ENCODE peak calls at places on chromosome 21, in five cellular contexts. X, D, T, R and O are unnamed samples.

GRCh38 chr21:40186036-40186435 is 318.8 kb downstream of the PCP4 start:
- DNase-seq in X (no peak), D (no peak), T (no peak), R (no peak), O (no peak)

GRCh38 chr21:38993561-38993960 is 187.8 kb downstream of the ETS2 start:
- DNase-seq in X (no peak), D (no peak), T (peak), R (no peak), O (no peak)

GRCh38 chr21:30257773-30258172 is 25.0 kb downstream of the KRTAP24-1 start:
- DNase-seq in X (no peak), D (no peak), T (no peak), R (no peak), O (peak)

GRCh38 chr21:44820851-44821250 is 3.0 kb upstream of the SUMO3 start:
- DNase-seq in X (no peak), D (no peak), T (no peak), R (no peak), O (no peak)

GRCh38 chr21:39705849-39706248 is 39.1 kb upstream of the IGSF5 start:
- DNase-seq in X (no peak), D (peak), T (no peak), R (no peak), O (no peak)

GRCh38 chr21:22880573-22880972 is 1882.4 kb downstream of the NCAM2 start:
- DNase-seq in X (no peak), D (no peak), T (no peak), R (no peak), O (no peak)

GRCh38 chr21:44801468-44802395 is at the start of gene UBE2G2:
- DNase-seq in X (peak), D (peak), T (peak), R (peak), O (peak)

GRCh38 chr21:33069994-33070811 is at the start of gene OLIG1:
- DNase-seq in X (peak), D (no peak), T (peak), R (no peak), O (peak)

GRCh38 chr21:15222711-15223110 is 157.9 kb upstream of the NRIP1 start:
- DNase-seq in X (no peak), D (no peak), T (no peak), R (no peak), O (no peak)

GRCh38 chr21:34120867-34121266 is 47.5 kb downstream of the MRPS6 start:
- DNase-seq in X (no peak), D (no peak), T (no peak), R (no peak), O (no peak)

GRCh38 chr21:29372063-29372802 is 73.5 kb downstream of the BACH1 start:
- DNase-seq in X (peak), D (no peak), T (peak), R (no peak), O (peak)

GRCh38 chr21:17753736-17754135 is 65.4 kb downstream of the C21orf91 start:
- DNase-seq in X (no peak), D (no peak), T (no peak), R (no peak), O (no peak)

GRCh38 chr21:14285147-14285546 is 69.2 kb downstream of the RBM11 start:
- DNase-seq in X (no peak), D (no peak), T (no peak), R (no peak), O (no peak)

GRCh38 chr21:44485254-44485793 is 30.0 kb downstream of the LRRC3 start:
- DNase-seq in X (no peak), D (no peak), T (peak), R (no peak), O (peak)

GRCh38 chr21:29271927-29272333 is 26.8 kb upstream of the BACH1 start:
- DNase-seq in X (no peak), D (no peak), T (peak), R (no peak), O (no peak)

GRCh38 chr21:44711327-44712202 is at the start of gene TSPEAR:
- DNase-seq in X (no peak), D (no peak), T (no peak), R (peak), O (no peak)

GRCh38 chr21:33584455-33584854 is 4.0 kb downstream of the DONSON start:
- DNase-seq in X (no peak), D (no peak), T (no peak), R (no peak), O (peak)

GRCh38 chr21:46544003-46544402 is 60.9 kb downstream of the S100B start:
- DNase-seq in X (no peak), D (no peak), T (no peak), R (no peak), O (no peak)

GRCh38 chr21:46048926-46049889 is 48.7 kb upstream of the COL6A2 start:
- DNase-seq in X (no peak), D (peak), T (peak), R (no peak), O (no peak)

GRCh38 chr21:15275615-15276228 is 210.9 kb upstream of the NRIP1 start:
- DNase-seq in X (no peak), D (no peak), T (no peak), R (no peak), O (no peak)

GRCh38 chr21:45030637-45031218 is 43.7 kb upstream of the ADARB1 start:
- DNase-seq in X (no peak), D (no peak), T (no peak), R (no peak), O (no peak)

GRCh38 chr21:33644383-33645074 is 2.2 kb downstream of the ITSN1 start:
- DNase-seq in X (no peak), D (no peak), T (no peak), R (no peak), O (no peak)

GRCh38 chr21:40053007-40053406 is 185.8 kb downstream of the PCP4 start:
- DNase-seq in X (no peak), D (no peak), T (no peak), R (no peak), O (no peak)

GRCh38 chr21:31609081-31609480 is 50.4 kb upstream of the SOD1 start:
- DNase-seq in X (no peak), D (no peak), T (no peak), R (no peak), O (no peak)

GRCh38 chr21:45994086-45994661 is 12.6 kb downstream of the COL6A1 start:
- DNase-seq in X (no peak), D (no peak), T (peak), R (peak), O (no peak)

GRCh38 chr21:44800103-44800502 is 1.5 kb downstream of the UBE2G2 start:
- DNase-seq in X (no peak), D (no peak), T (no peak), R (no peak), O (peak)

GRCh38 chr21:22342855-22343254 is 1344.6 kb downstream of the NCAM2 start:
- DNase-seq in X (no peak), D (no peak), T (no peak), R (no peak), O (no peak)

GRCh38 chr21:34313116-34313515 is 50.7 kb upstream of the KCNE2 start:
- DNase-seq in X (no peak), D (no peak), T (no peak), R (no peak), O (no peak)

GRCh38 chr21:25179116-25179515 is 428.2 kb downstream of the MRPL39 start:
- DNase-seq in X (no peak), D (no peak), T (no peak), R (no peak), O (no peak)

GRCh38 chr21:45639206-45640000 is 4.1 kb upstream of the PCBP3 start:
- DNase-seq in X (no peak), D (no peak), T (no peak), R (peak), O (no peak)

GRCh38 chr21:17101696-17102095 is 411.1 kb upstream of the CXADR start:
- DNase-seq in X (no peak), D (no peak), T (no peak), R (no peak), O (no peak)

GRCh38 chr21:45570826-45571601 is 28.8 kb upstream of the SLC19A1 start:
- DNase-seq in X (no peak), D (no peak), T (no peak), R (no peak), O (no peak)

GRCh38 chr21:17931080-17931479 is 111.9 kb upstream of the C21orf91 start:
- DNase-seq in X (no peak), D (no peak), T (no peak), R (no peak), O (peak)

GRCh38 chr21:28538987-28539622 is 453.6 kb downstream of the LTN1 start:
- DNase-seq in X (no peak), D (no peak), T (no peak), R (no peak), O (no peak)

GRCh38 chr21:45409466-45410150 is 4.6 kb downstream of the COL18A1 start:
- DNase-seq in X (no peak), D (no peak), T (no peak), R (no peak), O (peak)

GRCh38 chr21:45893166-45894106 is 88.1 kb upstream of the COL6A1 start:
- DNase-seq in X (no peak), D (no peak), T (no peak), R (no peak), O (no peak)

GRCh38 chr21:38843806-38844479 is 38.2 kb downstream of the ETS2 start:
- DNase-seq in X (no peak), D (peak), T (no peak), R (no peak), O (no peak)

GRCh38 chr21:14492890-14493289 is 53.2 kb downstream of the SAMSN1 start:
- DNase-seq in X (no peak), D (no peak), T (no peak), R (no peak), O (no peak)

GRCh38 chr21:45408271-45408791 is 3.4 kb downstream of the COL18A1 start:
- DNase-seq in X (no peak), D (no peak), T (no peak), R (no peak), O (peak)

GRCh38 chr21:32412998-32413504 is 545 bp downstream of the EVA1C start:
- DNase-seq in X (no peak), D (no peak), T (peak), R (peak), O (peak)

GRCh38 chr21:41427556-41427955 is 1.5 kb downstream of the MX1 start:
- DNase-seq in X (no peak), D (no peak), T (peak), R (no peak), O (no peak)

GRCh38 chr21:41425954-41426655 is at the start of gene MX1:
- DNase-seq in X (peak), D (peak), T (peak), R (peak), O (no peak)

GRCh38 chr21:41428311-41428710 is 2.3 kb downstream of the MX1 start:
- DNase-seq in X (no peak), D (peak), T (peak), R (no peak), O (no peak)

GRCh38 chr21:41425588-41425953 is 468 bp upstream of the MX1 start:
- DNase-seq in X (no peak), D (peak), T (peak), R (no peak), O (no peak)

GRCh38 chr21:41426656-41427311 is 745 bp downstream of the MX1 start:
- DNase-seq in X (no peak), D (peak), T (peak), R (no peak), O (no peak)
- TF ChIP-seq POLR2A in X (peak), D (no peak), T (no peak), R (no peak), O (no peak)

DNA sequence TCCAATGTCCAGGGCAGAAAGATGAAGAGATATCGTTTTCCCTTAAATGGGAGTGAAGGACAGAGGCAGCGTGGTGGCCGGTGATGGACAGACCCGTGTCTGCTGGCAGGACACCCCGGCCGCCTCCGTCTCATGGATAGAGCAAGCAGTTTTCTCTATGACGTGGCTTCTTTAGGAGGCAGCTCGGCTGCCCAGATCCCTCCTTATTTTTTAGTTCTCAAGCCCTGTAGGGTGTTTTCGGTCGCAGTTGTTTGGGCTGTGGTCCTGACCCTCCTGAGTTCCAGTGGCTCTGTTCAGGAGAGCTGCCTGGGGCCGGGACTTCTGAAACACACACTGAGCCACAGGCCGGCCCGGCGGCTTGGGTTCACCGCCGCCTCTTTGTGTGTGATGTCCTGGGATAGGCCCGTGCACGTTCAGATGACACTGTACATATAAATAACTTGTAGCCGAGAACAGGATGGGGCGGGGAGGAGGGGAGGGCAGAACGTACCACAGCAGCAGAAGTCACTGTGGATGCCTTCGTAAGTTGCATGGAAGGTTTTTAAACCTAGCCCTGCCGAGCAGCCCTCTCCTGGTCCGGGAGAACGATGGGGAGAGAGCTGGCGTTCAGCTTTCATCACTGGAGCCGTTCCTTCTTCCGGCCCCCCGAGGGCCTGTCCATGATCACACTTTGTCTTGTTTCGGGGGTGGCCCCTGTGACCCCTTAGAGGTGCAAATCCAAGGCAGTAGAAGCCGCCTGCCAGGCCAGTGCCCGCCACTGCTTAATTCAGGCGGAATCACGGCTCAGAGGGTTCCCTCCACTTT is 65.2 kb downstream of the SIK1 start:
- DNase-seq in X (no peak), D (no peak), T (peak), R (no peak), O (no peak)
- TF ChIP-seq POLR2A in X (peak), D (no peak), T (no peak), R (no peak), O (no peak)

DNA sequence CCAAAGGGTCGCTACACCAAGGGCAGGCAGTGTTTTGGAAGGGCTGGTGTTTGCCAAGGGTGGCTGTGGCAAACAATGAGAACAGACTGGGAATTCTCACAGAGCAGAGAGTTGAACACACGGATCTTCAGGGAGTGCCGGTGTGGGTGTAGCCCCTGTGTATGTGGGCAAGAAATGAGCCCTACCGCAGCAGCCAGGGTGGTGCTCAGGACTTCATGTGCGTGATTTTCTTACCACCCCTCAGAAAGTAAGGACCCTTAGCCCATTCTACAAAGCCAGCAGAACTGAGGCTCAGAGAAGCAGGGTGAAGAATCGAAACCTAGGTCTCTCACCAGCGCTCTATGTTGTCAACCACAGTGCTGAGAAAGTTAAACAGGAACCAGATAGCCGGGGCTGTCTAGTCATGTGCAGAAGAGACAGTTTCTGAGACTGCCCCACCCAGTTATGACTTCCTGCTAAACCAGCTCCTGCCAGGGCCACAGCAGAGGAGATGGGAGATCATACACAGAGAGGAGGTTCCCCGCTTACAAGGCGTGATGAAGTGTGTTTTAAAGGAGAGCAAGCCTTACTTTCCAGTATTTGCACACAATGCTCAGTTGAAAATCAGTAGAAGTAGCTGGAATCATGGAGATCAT is 21.9 kb upstream of the MORC3 start:
- DNase-seq in X (peak), D (no peak), T (peak), R (peak), O (peak)
- TF ChIP-seq POLR2A in X (peak), D (no peak), T (no peak), R (peak), O (peak)

DNA sequence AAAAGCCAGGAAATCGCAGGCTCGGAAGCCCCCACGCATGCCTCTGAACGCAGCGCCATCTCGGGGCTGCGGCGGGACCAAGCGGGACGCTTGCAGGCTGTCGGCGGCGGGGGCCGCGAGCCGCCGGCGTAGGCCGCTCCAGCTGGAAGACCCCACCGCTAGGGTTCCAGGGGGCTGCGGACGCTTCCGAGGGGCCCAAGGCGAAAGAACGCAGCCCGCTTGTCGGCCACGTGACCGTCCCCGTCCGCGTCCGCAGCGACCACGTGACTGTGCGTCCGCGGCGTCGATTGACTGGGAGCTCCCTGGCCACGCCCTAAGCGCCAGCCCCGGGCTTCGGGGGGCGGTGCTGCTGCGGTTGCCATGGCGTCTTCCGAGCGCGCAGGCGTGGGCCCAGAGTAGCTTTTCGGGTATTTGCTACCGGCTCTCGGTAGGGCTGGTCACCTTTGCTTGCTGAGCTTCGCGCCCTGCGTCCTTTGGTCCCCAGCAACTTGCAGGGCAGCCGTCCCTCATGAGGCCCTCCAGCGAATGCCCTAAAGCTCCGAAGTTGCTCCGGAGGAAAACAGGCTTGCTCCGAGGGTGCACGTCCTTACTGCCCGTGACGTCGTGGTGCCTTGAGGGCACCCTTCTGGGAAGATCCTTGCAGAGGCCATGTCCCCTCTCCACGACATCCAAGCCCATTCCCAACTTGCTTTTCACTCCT is 197.2 kb downstream of the DYRK1A start:
- DNase-seq in X (peak), D (peak), T (peak), R (peak), O (peak)
- TF ChIP-seq POLR2A in X (peak), D (peak), T (no peak), R (peak), O (peak)